ENCODE peak calls at places on chromosomes 2 and 18, in five cellular contexts. F is colonic mucosa; R is cardiac fibroblast; H is CD8-positive, alpha-beta memory T cell; A is astrocyte. T is an unnamed sample.

GRCh38 chr2:71190959-71191943 is 35.7 kb downstream of the PAIP2B start:
- DNase-seq in R (peak; percentile 37), F (no peak), A (no peak), H (no peak), T (peak; percentile 40)

GRCh38 chr2:85748948-85749875 is 4.6 kb upstream of the ATOH8 start:
- DNase-seq in R (no peak), A (peak; percentile 59), H (no peak), F (no peak), T (peak; percentile 90)

GRCh38 chr2:38033651-38034050 is 42.3 kb downstream of the CYP1B1 start:
- DNase-seq in H (no peak), R (no peak), A (no peak), F (no peak), T (peak; percentile 70)

GRCh38 chr2:238157506-238158017 is 1.2 kb upstream of the ERFE start:
- DNase-seq in F (no peak), A (no peak), R (no peak), H (no peak), T (no peak)

GRCh38 chr18:35155403-35156117 is 85.3 kb upstream of the ZNF397 start:
- DNase-seq in A (peak; percentile 41), F (no peak), R (no peak), H (no peak), T (peak; percentile 14)

GRCh38 chr18:32255570-32255969 is 65.7 kb downstream of the MEP1B start:
- DNase-seq in A (no peak), F (no peak), R (no peak), H (no peak), T (no peak)

GRCh38 chr18:45621068-45621511 is 5.8 kb downstream of the SLC14A2 start:
- DNase-seq in H (peak; percentile 22), A (no peak), F (peak; percentile 38), R (peak; percentile 58), T (peak; percentile 51)

GRCh38 chr2:31333527-31334183 is 80.9 kb downstream of the XDH start:
- DNase-seq in F (peak; percentile 82), A (peak; percentile 57), R (peak; percentile 87), H (peak; percentile 50), T (peak; percentile 78)

GRCh38 chr2:237235383-237236095 is 149.8 kb downstream of the COPS8 start:
- DNase-seq in H (no peak), A (peak; percentile 97), R (peak; percentile 79), F (no peak), T (peak; percentile 82)

GRCh38 chr2:19635951-19636505 is 265.8 kb downstream of the TTC32 start:
- DNase-seq in H (no peak), A (no peak), R (no peak), F (no peak), T (no peak)

GRCh38 chr2:190765386-190766173 is 115.0 kb upstream of the GLS start:
- DNase-seq in A (peak; percentile 96), H (no peak), F (no peak), R (peak; percentile 86), T (peak; percentile 85)

GRCh38 chr2:46335404-46335965 is 38.3 kb downstream of the EPAS1 start:
- DNase-seq in F (peak; percentile 72), A (peak; percentile 69), H (no peak), R (peak; percentile 93), T (peak; percentile 83)

GRCh38 chr2:169824373-169825333 is at the start of gene METTL5:
- DNase-seq in F (peak; percentile 87), H (peak; percentile 78), R (peak; percentile 77), A (peak; percentile 52), T (peak; percentile 63)

GRCh38 chr2:216632952-216633615 is at the start of gene IGFBP2:
- DNase-seq in H (peak; percentile 8), R (peak; percentile 18), A (peak; percentile 60), F (peak; percentile 46), T (no peak)

GRCh38 chr2:12416600-12416999 is 300.1 kb upstream of the TRIB2 start:
- DNase-seq in R (peak; percentile 62), H (peak; percentile 53), A (no peak), F (peak; percentile 21), T (peak; percentile 61)

GRCh38 chr2:161999331-161999730 is 74.7 kb downstream of the DPP4 start:
- DNase-seq in F (no peak), A (no peak), R (no peak), H (no peak), T (no peak)

GRCh38 chr2:238267341-238267710 is 21.1 kb downstream of the PER2 start:
- DNase-seq in H (no peak), F (no peak), R (no peak), A (no peak), T (no peak)

GRCh38 chr2:37583867-37584266 is 87.6 kb downstream of the CDC42EP3 start:
- DNase-seq in A (peak; percentile 82), R (peak; percentile 68), H (no peak), F (no peak), T (peak; percentile 62)

GRCh38 chr18:72407048-72407447 is 137.1 kb downstream of the CBLN2 start:
- DNase-seq in H (no peak), R (no peak), F (no peak), A (no peak), T (no peak)

GRCh38 chr2:190528521-190529001 is 6.0 kb downstream of the NEMP2 start:
- DNase-seq in R (peak; percentile 78), H (no peak), A (peak; percentile 53), F (no peak), T (peak; percentile 79)

GRCh38 chr2:16570516-16570915 is 95.1 kb downstream of the CYRIA start:
- DNase-seq in A (no peak), H (no peak), F (no peak), R (no peak), T (no peak)

GRCh38 chr18:43276471-43276870 is 819 bp downstream of the SYT4 start:
- DNase-seq in A (no peak), R (no peak), H (no peak), F (no peak), T (no peak)

GRCh38 chr2:128958241-128958640 is 639.6 kb upstream of the HS6ST1 start:
- DNase-seq in H (no peak), A (no peak), F (no peak), R (no peak), T (no peak)

GRCh38 chr18:23307567-23308295 is 145.4 kb upstream of the RIOK3 start:
- DNase-seq in R (peak; percentile 86), A (peak; percentile 76), F (no peak), H (no peak), T (peak; percentile 71)

GRCh38 chr2:174503161-174503809 is 16.5 kb upstream of the GPR155 start:
- DNase-seq in A (no peak), R (no peak), F (no peak), H (no peak), T (no peak)

GRCh38 chr18:67318651-67319050 is 197.9 kb downstream of the DSEL start:
- DNase-seq in R (peak; percentile 65), H (no peak), A (peak; percentile 20), F (no peak), T (peak; percentile 61)

GRCh38 chr2:59353301-59353921 is 1112.3 kb upstream of the FANCL start:
- DNase-seq in R (no peak), A (no peak), F (no peak), H (no peak), T (no peak)

DNA sequence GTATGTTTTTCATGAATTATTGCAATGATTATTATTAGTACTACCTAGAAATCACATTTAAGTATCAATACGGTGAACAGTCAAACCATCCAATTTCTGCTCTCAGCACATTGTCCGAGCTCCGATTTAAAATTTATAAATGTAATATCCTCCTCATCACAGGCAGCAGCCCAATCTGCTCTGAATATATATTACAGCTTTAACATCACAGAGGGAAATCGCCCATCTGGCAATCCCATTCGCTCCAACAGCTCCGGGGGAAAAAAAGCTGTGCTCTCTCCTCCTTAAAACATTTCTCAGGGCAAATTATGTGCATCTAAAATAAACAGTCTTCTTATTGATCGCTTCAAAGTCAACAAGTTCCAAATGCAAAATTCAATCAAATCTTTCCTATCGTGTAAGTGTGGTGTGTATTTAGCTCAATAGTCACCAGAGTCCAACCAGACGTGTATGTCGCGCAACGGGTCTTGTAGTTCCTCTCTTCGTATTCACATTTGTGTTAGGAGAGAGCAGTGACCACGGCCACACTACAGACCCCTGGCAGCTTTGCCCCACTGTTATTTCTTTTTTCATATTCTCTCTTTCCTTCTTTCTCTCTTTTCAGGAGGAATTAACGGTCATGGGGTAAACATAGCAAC is 2.4 kb downstream of the FIGN start:
- DNase-seq in A (no peak), H (no peak), F (no peak), R (peak; percentile 55), T (peak; percentile 26)
- H3K4me3 ChIP-seq in A (peak overlapping the region; percentile 95), H (no peak overlapping the region), F (no peak overlapping the region), R (peak overlapping the region; percentile 22), T (peak overlapping the region; percentile 81)

DNA sequence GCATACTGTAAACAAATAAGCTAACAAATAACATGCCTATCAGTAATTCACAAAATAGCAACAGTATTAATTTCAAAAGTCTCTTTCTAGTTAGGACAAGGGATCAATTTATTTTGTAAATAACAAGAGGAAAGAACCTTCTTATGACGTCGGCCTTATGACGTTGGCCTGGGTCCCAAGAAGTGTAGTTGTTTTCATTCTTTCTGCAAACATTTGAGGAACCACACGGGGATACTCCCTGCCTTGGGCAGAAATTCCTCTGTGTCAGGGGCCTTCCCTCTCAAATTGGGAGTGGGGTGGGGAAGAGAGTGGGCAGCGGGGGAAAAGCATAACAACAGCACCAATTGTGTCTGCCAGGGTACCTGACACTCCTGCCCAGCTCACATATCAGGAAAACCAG is 1.3 kb downstream of the CCDC68 start:
- DNase-seq in A (no peak), F (peak; percentile 61), H (no peak), R (peak; percentile 82), T (peak; percentile 3)
- H3K4me3 ChIP-seq in A (no peak overlapping the region), F (peak overlapping the region; percentile 63), H (no peak overlapping the region), R (no peak overlapping the region), T (no peak overlapping the region)

DNA sequence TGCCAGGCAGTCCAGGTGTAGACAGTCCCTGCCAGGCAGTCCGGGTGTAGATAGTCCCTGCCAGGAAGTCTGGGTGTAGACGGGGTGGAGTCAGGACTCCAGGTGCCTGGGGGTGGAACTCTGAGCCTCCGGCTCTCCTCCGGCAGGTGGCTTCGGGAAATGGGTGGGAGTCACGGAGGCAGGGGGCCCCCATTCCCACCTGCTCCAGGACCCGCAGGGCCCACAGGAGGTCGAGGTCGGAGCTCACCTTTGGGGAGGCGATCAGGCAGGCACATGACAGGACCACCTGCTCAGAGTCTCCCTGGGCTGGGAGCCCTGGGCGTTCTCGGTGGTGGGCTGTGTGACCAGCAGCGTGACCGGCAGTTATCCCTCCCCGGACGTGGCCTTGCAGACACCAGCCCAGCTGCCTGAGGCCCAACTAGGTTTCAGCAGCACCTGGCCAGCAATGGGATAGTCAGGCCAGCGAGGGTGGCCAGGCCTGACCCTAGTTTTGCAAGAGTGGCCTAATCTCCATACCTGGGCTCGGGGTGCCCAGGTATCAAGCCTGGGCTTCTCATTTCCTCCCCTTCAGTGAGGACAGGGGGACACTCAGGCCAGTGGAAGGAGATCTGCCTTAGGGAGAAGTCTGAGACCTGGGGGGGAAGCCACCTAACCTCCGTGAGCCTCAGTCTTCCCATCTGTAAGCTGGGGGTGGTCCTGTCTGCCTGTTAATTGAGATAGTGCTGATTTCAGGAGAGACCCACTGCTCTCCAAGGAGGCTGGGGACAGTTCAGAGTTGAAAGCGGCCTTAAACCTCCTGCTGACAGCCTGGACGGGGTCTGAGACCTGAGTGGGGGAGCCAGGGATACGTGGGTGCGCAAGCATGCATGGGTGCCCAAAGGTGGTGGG is 13.2 kb downstream of the GPC1 start:
- DNase-seq in R (no peak), F (no peak), A (no peak), H (no peak), T (no peak)
- H3K4me3 ChIP-seq in R (no peak overlapping the region), F (no peak overlapping the region), A (no peak overlapping the region), H (no peak overlapping the region), T (no peak overlapping the region)

DNA sequence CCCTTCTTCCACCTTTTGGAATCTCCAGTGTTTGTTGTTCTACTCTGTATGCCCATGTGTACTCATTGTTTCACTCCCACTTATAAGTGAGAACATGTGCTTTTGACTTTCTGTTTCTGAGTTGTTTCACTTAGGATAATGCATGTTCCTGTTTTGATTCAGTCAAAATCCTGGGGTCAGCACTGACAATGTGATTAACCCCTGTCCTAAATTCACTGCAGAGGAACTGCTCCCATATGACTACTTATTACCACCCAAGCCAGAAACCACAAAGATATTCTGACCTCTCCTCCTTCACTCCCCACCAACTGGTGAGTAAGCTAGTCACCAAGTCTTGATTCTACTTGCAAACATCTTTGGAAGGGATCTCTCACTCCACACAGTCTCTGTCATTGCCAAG is 251.4 kb upstream of the TCF4 start:
- DNase-seq in A (peak; percentile 88), H (no peak), F (no peak), R (peak; percentile 76), T (peak; percentile 84)
- H3K4me3 ChIP-seq in A (no peak overlapping the region), H (no peak overlapping the region), F (no peak overlapping the region), R (no peak overlapping the region), T (no peak overlapping the region)